ENCODE peak calls at places on chromosomes 7 and 10, in six cellular contexts. I, Z, C, Y, P and F are unnamed samples. For H3K36me3 and H3K27me3, the result is how much of the 10 kb centered on the place peaks cover.

GRCh38 chr10:127736222-127736914 is 617 bp upstream of the FOXI2 start:
- DNase-seq in Z (no peak), C (no peak), Y (no peak), I (no peak), P (no peak), F (no peak)

GRCh38 chr10:101889256-101890210 is 45.9 kb upstream of the KCNIP2 start:
- DNase-seq in C (peak), Y (peak), Z (peak), I (peak), P (peak), F (peak)

GRCh38 chr10:128087884-128088695 is 38.1 kb downstream of the MKI67 start:
- DNase-seq in C (no peak), Z (no peak), I (no peak), P (peak), Y (no peak), F (no peak)

GRCh38 chr7:151231964-151232271 is 365 bp upstream of the CHPF2 start:
- DNase-seq in Z (no peak), C (no peak), Y (no peak), I (no peak), P (no peak), F (no peak)

GRCh38 chr10:125363776-125364175 is 203.4 kb upstream of the CTBP2 start:
- DNase-seq in P (no peak), C (no peak), Z (no peak), Y (no peak), I (no peak), F (no peak)

GRCh38 chr7:18345641-18346234 is 149.8 kb upstream of the HDAC9 start:
- DNase-seq in I (peak), Y (peak), P (peak), Z (no peak), C (peak), F (no peak)

GRCh38 chr10:96093948-96094347 is 36.1 kb upstream of the ZNF518A start:
- DNase-seq in I (no peak), Y (no peak), Z (no peak), C (no peak), P (no peak), F (no peak)

GRCh38 chr7:41247128-41247865 is 455.6 kb downstream of the INHBA start:
- DNase-seq in Y (no peak), C (no peak), Z (no peak), I (no peak), P (peak), F (no peak)

GRCh38 chr7:18357691-18358090 is 137.9 kb upstream of the HDAC9 start:
- DNase-seq in C (no peak), Y (no peak), I (no peak), P (no peak), Z (no peak), F (no peak)

GRCh38 chr10:118694848-118695247 is 59.9 kb downstream of the CACUL1 start:
- DNase-seq in I (no peak), Z (no peak), Y (no peak), C (no peak), P (no peak), F (no peak)

GRCh38 chr7:7707756-7708310 is 10.6 kb downstream of the RPA3 start:
- DNase-seq in Y (no peak), I (no peak), P (no peak), Z (no peak), C (no peak), F (no peak)

GRCh38 chr7:134632937-134633540 is 13.6 kb upstream of the BPGM start:
- DNase-seq in P (peak), Z (no peak), Y (peak), C (no peak), I (no peak), F (no peak)

GRCh38 chr7:144835166-144835611 is 664 bp downstream of the TPK1 start:
- DNase-seq in Y (no peak), Z (peak), C (peak), P (no peak), I (peak), F (peak)

GRCh38 chr7:111711426-111712065 is 149.3 kb upstream of the IMMP2L start:
- DNase-seq in I (no peak), Y (no peak), P (no peak), Z (no peak), C (no peak), F (no peak)

GRCh38 chr7:154914580-154915380 is 88.1 kb downstream of the PAXIP1 start:
- DNase-seq in P (no peak), C (no peak), Z (no peak), I (no peak), Y (no peak), F (no peak)

GRCh38 chr10:70145666-70146488 is 623 bp downstream of the TYSND1 start:
- DNase-seq in P (no peak), I (peak), Y (peak), C (peak), Z (peak), F (peak)

GRCh38 chr7:6634021-6634420 is 3.1 kb upstream of the ZNF316 start:
- DNase-seq in I (no peak), Y (no peak), Z (no peak), P (no peak), C (no peak), F (no peak)

GRCh38 chr7:47228386-47229014 is 353.4 kb downstream of the TNS3 start:
- DNase-seq in I (no peak), P (peak), Z (no peak), C (no peak), Y (no peak), F (no peak)

GRCh38 chr10:111076682-111077661 is at the start of gene ADRA2A:
- DNase-seq in Z (peak), C (peak), Y (no peak), P (no peak), I (peak), F (peak)

GRCh38 chr10:121503587-121504051 is 94.6 kb downstream of the FGFR2 start:
- DNase-seq in Z (no peak), C (no peak), P (no peak), Y (no peak), I (no peak), F (no peak)

GRCh38 chr7:126635545-126635944 is 617.2 kb downstream of the GRM8 start:
- DNase-seq in I (no peak), C (no peak), Z (no peak), P (no peak), Y (no peak), F (no peak)

GRCh38 chr10:34434119-34434594 is 380.9 kb downstream of the PARD3 start:
- DNase-seq in C (no peak), Z (no peak), Y (no peak), I (no peak), P (no peak), F (no peak)

GRCh38 chr10:134205-134742 is 981 bp upstream of the ZMYND11 start:
- DNase-seq in Y (peak), C (no peak), P (no peak), Z (peak), I (no peak), F (no peak)

GRCh38 chr7:117816727-117817126 is 56.5 kb downstream of the CTTNBP2 start:
- DNase-seq in I (no peak), P (no peak), C (no peak), Z (no peak), Y (no peak), F (no peak)

GRCh38 chr7:152399344-152399743 is 36.5 kb downstream of the KMT2C start:
- DNase-seq in Y (no peak), I (no peak), Z (no peak), C (no peak), P (no peak), F (no peak)

GRCh38 chr10:107542607-107543006 is 378.1 kb upstream of the SORCS1 start:
- DNase-seq in Y (no peak), P (no peak), I (no peak), C (no peak), Z (no peak), F (no peak)

GRCh38 chr7:134936893-134937520 is 49.3 kb upstream of the AGBL3 start:
- DNase-seq in Y (no peak), Z (no peak), I (no peak), P (no peak), C (no peak), F (no peak)

GRCh38 chr10:119190954-119191619 is 12.5 kb upstream of the PRDX3 start:
- DNase-seq in Z (no peak), P (no peak), Y (no peak), I (no peak), C (no peak), F (no peak)

GRCh38 chr7:44265733-44266132 is 59.7 kb downstream of the CAMK2B start:
- DNase-seq in Z (no peak), P (no peak), C (no peak), I (no peak), Y (no peak), F (no peak)

DNA sequence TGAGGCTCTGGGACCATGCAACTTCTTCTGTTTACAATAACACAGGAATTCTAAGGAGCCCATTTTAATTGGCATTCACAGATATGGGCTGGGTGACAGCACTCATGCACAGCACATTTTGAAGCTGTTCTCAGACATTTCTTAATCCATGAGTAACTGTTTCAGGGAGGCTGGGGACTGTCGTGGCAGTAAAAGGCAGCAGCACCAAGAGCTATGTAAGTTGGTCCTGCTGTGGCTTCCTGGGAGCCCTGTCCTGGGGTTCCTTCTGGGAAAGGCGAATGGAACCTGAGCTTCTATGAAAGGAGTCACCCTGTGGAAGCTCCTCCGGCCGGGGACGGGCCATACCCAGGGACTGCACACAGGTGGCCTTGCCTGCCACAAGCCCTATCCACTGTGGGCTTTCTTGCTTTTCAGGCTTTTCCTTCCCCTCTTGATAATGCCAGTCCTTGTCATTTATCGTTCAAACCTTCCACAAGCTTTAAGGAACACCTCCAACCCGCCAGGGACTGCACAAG is 40.5 kb downstream of the COBL start:
- DNase-seq in I (no peak), P (no peak), Z (no peak), C (no peak), Y (no peak), F (no peak)
- H3K27ac ChIP-seq in I (no peak), P (no peak), Z (peak), C (no peak), Y (no peak), F (peak)

GRCh38 chr10:3195286-3195685 is 22.7 kb upstream of the PITRM1 start:
- DNase-seq in P (no peak), Y (no peak), Z (no peak), C (no peak), I (no peak), F (no peak)
- H3K36me3 ChIP-seq in P (under half), Y (under half), Z (under half), C (under half), I (under half), F (under half)

GRCh38 chr10:115026041-115026779 is 67.0 kb upstream of the ATRNL1 start:
- DNase-seq in Y (no peak), C (no peak), P (no peak), Z (no peak), I (no peak), F (no peak)
- H3K27me3 ChIP-seq in Y (under half), C (under half), P (under half), Z (under half), I (under half), F (under half)

GRCh38 chr7:116584721-116585120 is 59.9 kb downstream of the CAV1 start:
- DNase-seq in I (no peak), P (no peak), Y (no peak), C (no peak), Z (no peak), F (no peak)
- H3K27ac ChIP-seq in I (no peak), P (no peak), Y (no peak), C (no peak), Z (no peak), F (no peak)